ENCODE peak calls at places on chromosomes 3 and 15, in nine cellular contexts. N, R, I, V, S, O, D, K and U are unnamed samples.

GRCh38 chr15:63588826-63589225 is 8.4 kb upstream of the FBXL22 start:
- DNase-seq in S (no peak), N (no peak), R (no peak), V (no peak), I (no peak), O (no peak), K (no peak), D (no peak), U (no peak)

GRCh38 chr15:70265986-70266385 is 168.3 kb upstream of the TLE3 start:
- DNase-seq in N (no peak), O (no peak), D (no peak), R (no peak), S (no peak), K (no peak), V (no peak), I (no peak), U (no peak)

GRCh38 chr3:142964150-142964498 is 650 bp upstream of the PAQR9 start:
- DNase-seq in R (no peak), I (peak; percentile 28), V (peak; percentile 20), S (no peak), N (no peak), O (no peak), D (no peak), K (no peak), U (no peak)

GRCh38 chr3:69504232-69504631 is 118.3 kb upstream of the FRMD4B start:
- DNase-seq in N (no peak), R (no peak), S (no peak), K (peak; percentile 42), V (no peak), O (no peak), D (no peak), I (no peak), U (no peak)

GRCh38 chr3:55061619-55062018 is 133.8 kb upstream of the LRTM1 start:
- DNase-seq in N (no peak), R (no peak), D (no peak), V (no peak), S (no peak), I (no peak), O (no peak), K (no peak), U (no peak)

GRCh38 chr3:55313701-55314100 is 173.4 kb downstream of the WNT5A start:
- DNase-seq in D (no peak), K (no peak), O (no peak), V (no peak), S (no peak), R (no peak), N (no peak), I (no peak), U (no peak)

GRCh38 chr15:40769310-40770146 is at the start of gene C15orf62:
- DNase-seq in V (no peak), D (no peak), K (peak; percentile 85), I (peak; percentile 49), R (no peak), O (peak; percentile 73), S (no peak), N (no peak), U (peak; percentile 76)

GRCh38 chr3:142857056-142857455 is 31.8 kb downstream of the PCOLCE2 start:
- DNase-seq in R (peak; percentile 45), N (peak; percentile 46), D (no peak), O (peak; percentile 58), I (no peak), K (peak; percentile 67), S (peak; percentile 31), V (no peak), U (no peak)

GRCh38 chr3:49339593-49339946 is 283 bp downstream of the USP4 start:
- DNase-seq in N (no peak), V (peak; percentile 40), I (no peak), D (peak; percentile 66), S (no peak), R (peak; percentile 23), O (no peak), K (no peak), U (no peak)